ENCODE peak calls at places on chromosomes 12 and 14, in eight cellular contexts. M, U, C, Z, K, R, T and F are unnamed samples.

GRCh38 chr12:111976291-111976690 is 36.7 kb downstream of the TMEM116 start:
- DNase-seq in C (no peak), Z (no peak), U (no peak), M (no peak), K (no peak), T (no peak), R (no peak), F (no peak)

GRCh38 chr14:78700236-78700635 is 530.1 kb downstream of the NRXN3 start:
- DNase-seq in T (no peak), C (no peak), U (no peak), R (no peak), Z (peak; percentile 8), K (no peak), M (no peak), F (no peak)

GRCh38 chr12:117171499-117172162 is 18.6 kb downstream of the FBXO21 start:
- DNase-seq in C (no peak), M (no peak), U (no peak), R (no peak), K (no peak), Z (no peak), T (no peak), F (no peak)

GRCh38 chr14:59044707-59045106 is 143.8 kb upstream of the DAAM1 start:
- DNase-seq in R (peak; percentile 21), U (no peak), M (no peak), T (no peak), Z (no peak), K (no peak), C (no peak), F (no peak)

GRCh38 chr12:50916292-50916691 is 36.1 kb upstream of the HIGD1C start:
- DNase-seq in Z (no peak), K (no peak), M (no peak), T (no peak), C (no peak), U (no peak), R (no peak), F (no peak)

GRCh38 chr12:109877504-109878246 is 2.7 kb downstream of the GLTP start:
- DNase-seq in T (no peak), R (no peak), C (no peak), M (no peak), Z (no peak), K (no peak), U (no peak), F (no peak)

GRCh38 chr14:49920260-49920659 is 27.4 kb downstream of the ARF6 start:
- DNase-seq in Z (no peak), C (no peak), K (no peak), R (no peak), M (no peak), U (no peak), T (no peak), F (no peak)

GRCh38 chr14:68563256-68564131 is 229.4 kb downstream of the ZFP36L1 start:
- DNase-seq in C (no peak), R (no peak), Z (peak; percentile 68), K (no peak), U (no peak), M (peak; percentile 28), T (peak; percentile 42), F (no peak)

GRCh38 chr12:111450676-111451075 is 45.0 kb downstream of the SH2B3 start:
- DNase-seq in Z (no peak), T (peak; percentile 19), U (no peak), R (no peak), M (no peak), C (no peak), K (no peak), F (no peak)

GRCh38 chr14:99654235-99655000 is 9.5 kb downstream of the HHIPL1 start:
- DNase-seq in T (peak; percentile 71), R (no peak), C (no peak), U (no peak), Z (peak; percentile 88), M (peak; percentile 37), K (no peak), F (peak; percentile 61)

GRCh38 chr14:100580316-100581227 is 6.6 kb downstream of the BEGAIN start:
- DNase-seq in T (no peak), U (peak; percentile 7), M (no peak), R (no peak), C (no peak), Z (no peak), K (no peak), F (no peak)

GRCh38 chr12:13368431-13368830 is 171.9 kb downstream of the EMP1 start:
- DNase-seq in C (no peak), M (no peak), U (no peak), T (no peak), K (no peak), Z (no peak), R (peak; percentile 47), F (no peak)

GRCh38 chr14:61774861-61775260 is 12.6 kb downstream of the SNAPC1 start:
- DNase-seq in M (no peak), Z (no peak), C (no peak), U (no peak), R (no peak), K (no peak), T (no peak), F (no peak)
- H3K36me3 ChIP-seq in M (peaks cover 60% of the 10 kb centered on the region), Z (peaks cover 83% of the 10 kb centered on the region), C (peaks cover 57% of the 10 kb centered on the region), U (peaks cover 53% of the 10 kb centered on the region), R (peaks cover 7% of the 10 kb centered on the region), K (no peaks in the 10 kb centered on the region), T (peaks cover 94% of the 10 kb centered on the region), F (peaks cover 42% of the 10 kb centered on the region)

DNA sequence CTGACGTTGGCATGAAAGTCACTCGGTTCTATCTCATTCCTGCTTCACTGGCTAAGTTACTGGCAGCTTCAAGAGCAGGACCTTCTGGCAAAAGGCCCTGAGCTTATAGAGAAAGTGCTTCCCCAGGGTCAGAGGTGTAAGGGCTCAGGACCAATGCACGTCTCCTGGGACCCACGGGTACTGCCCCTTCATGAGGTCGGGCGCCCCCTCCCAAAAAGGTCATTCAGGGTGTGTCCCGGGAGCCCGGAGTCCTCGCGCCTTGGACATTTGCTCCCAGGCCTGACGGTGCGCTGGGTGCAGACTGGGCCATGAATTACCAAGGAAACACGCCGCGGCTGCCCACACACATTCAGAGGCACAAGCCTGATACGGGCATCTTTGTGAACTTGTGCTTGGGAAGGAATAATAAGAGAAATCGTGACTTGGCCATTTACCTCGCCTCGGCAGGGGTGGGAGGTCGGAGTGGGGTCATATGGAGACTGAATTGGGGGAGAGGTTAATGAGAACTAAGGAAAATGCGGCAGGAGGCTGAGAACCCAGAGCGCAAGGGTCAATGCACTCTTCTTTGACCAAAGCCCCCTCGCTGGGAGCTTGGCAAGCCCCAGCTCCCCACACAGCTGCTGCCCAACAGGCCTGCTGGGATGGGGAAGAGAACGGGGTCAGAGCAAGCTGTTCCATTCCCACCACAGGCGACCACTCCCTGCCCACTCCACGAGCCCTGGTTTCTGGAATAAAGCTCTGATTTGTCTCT is 15.7 kb upstream of the SLC6A12 start:
- DNase-seq in K (no peak), R (no peak), M (no peak), T (no peak), Z (no peak), U (no peak), C (no peak), F (no peak)
- H3K27me3 ChIP-seq in K (no peaks in the 10 kb centered on the region), R (no peaks in the 10 kb centered on the region), M (no peaks in the 10 kb centered on the region), T (peaks cover 4% of the 10 kb centered on the region), Z (peaks cover 75% of the 10 kb centered on the region), U (peaks cover 5% of the 10 kb centered on the region), C (peaks cover 2% of the 10 kb centered on the region), F (peaks cover 28% of the 10 kb centered on the region)

GRCh38 chr12:57796996-57797395 is 14.4 kb downstream of the TSFM start:
- DNase-seq in T (no peak), R (no peak), C (no peak), K (no peak), M (no peak), U (no peak), Z (no peak), F (no peak)

GRCh38 chr12:57800965-57801364 is 17.6 kb downstream of the AVIL start:
- DNase-seq in T (no peak), Z (no peak), R (no peak), M (no peak), K (no peak), C (no peak), U (no peak), F (no peak)

GRCh38 chr12:57795354-57795753 is 12.8 kb downstream of the TSFM start:
- DNase-seq in R (no peak), Z (no peak), C (no peak), M (no peak), U (no peak), T (no peak), K (no peak), F (no peak)

GRCh38 chr12:57793920-57794319 is 11.3 kb downstream of the TSFM start:
- DNase-seq in M (no peak), Z (peak; percentile 70), T (no peak), K (no peak), U (no peak), R (no peak), C (no peak), F (peak; percentile 88)

GRCh38 chr12:57797938-57798337 is 15.4 kb downstream of the TSFM start:
- DNase-seq in T (no peak), M (no peak), R (no peak), K (no peak), U (no peak), C (no peak), Z (no peak), F (no peak)
- H3K36me3 ChIP-seq in T (peaks cover 100% of the 10 kb centered on the region), M (peaks cover 36% of the 10 kb centered on the region), R (peaks cover 6% of the 10 kb centered on the region), K (peaks cover 3% of the 10 kb centered on the region), U (peaks cover 45% of the 10 kb centered on the region), C (peaks cover 37% of the 10 kb centered on the region), Z (peaks cover 79% of the 10 kb centered on the region), F (peaks cover 48% of the 10 kb centered on the region)

DNA sequence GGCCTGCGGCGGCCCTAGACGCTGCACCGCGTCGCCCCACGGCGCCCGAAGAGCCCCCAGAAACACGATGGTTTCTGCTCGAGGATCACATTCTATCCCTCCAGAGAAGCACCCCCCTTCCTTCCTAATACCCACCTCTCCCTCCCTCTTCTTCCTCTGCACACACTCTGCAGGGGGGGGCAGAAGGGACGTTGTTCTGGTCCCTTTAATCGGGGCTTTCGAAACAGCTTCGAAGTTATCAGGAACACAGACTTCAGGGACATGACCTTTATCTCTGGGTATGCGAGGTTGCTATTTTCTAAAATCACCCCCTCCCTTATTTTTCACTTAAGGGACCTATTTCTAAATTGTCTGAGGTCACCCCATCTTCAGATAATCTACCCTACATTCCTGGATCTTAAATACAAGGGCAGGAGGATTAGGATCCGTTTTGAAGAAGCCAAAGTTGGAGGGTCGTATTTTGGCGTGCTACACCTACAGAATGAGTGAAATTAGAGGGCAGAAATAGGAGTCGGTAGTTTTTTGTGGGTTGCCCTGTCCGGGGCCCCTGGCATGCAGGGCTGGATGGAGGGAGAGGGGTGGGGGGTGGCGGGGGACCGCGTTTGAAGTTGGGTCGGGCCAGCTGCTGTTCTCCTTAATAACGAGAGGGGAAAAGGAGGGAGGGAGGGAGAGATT is 449 bp upstream of the CCND2 start:
- DNase-seq in M (peak; percentile 34), R (peak; percentile 82), Z (no peak), T (no peak), K (no peak), C (no peak), U (no peak), F (no peak)
- H3K27me3 ChIP-seq in M (peaks cover 20% of the 10 kb centered on the region), R (no peaks in the 10 kb centered on the region), Z (peaks cover 9% of the 10 kb centered on the region), T (peaks cover 68% of the 10 kb centered on the region), K (no peaks in the 10 kb centered on the region), C (peaks cover 83% of the 10 kb centered on the region), U (peaks cover 94% of the 10 kb centered on the region), F (peaks cover 74% of the 10 kb centered on the region)

DNA sequence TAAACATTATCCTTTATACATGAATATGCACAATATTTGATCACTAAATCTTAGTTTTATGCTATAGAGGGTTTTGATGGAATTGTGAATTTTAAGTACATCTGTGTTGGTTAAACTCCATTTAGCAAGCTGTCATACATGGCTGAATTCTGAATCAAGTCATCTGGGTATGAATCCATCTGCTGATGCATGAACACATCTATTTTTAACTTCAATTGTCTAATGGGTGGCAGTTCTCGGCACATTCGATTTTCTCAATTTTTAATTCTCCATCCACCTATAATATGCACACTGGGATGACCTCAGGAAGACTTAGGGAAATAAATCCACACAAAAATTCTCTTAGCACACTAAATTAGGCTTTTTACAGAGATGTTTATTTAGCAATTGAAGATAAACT is 44.3 kb upstream of the VPS33A start:
- DNase-seq in R (no peak), C (no peak), Z (no peak), K (no peak), M (no peak), U (no peak), T (no peak), F (no peak)
- H3K36me3 ChIP-seq in R (no peaks in the 10 kb centered on the region), C (peaks cover 11% of the 10 kb centered on the region), Z (peaks cover 75% of the 10 kb centered on the region), K (peaks cover 6% of the 10 kb centered on the region), M (no peaks in the 10 kb centered on the region), U (peaks cover 21% of the 10 kb centered on the region), T (peaks cover 95% of the 10 kb centered on the region), F (peaks cover 20% of the 10 kb centered on the region)